ENCODE peak calls at places on chromosomes 4 and X, in five cellular contexts. C is heart right ventricle, W is HFF-Myc, V is HCT116, G is stomach. I is an unnamed sample.

GRCh38 chrX:24306430-24306829 is 7.4 kb downstream of the SUPT20HL2 start:
- DNase-seq in W (no peak), V (no peak), G (no peak), C (no peak), I (no peak)

GRCh38 chrX:123648028-123648810 is 84.6 kb downstream of the THOC2 start:
- DNase-seq in C (no peak), V (no peak), W (peak; percentile 5), G (peak; percentile 61), I (no peak)

GRCh38 chrX:36867143-36867542 is 141.0 kb upstream of the FAM47C start:
- DNase-seq in W (no peak), V (no peak), G (no peak), C (no peak), I (no peak)

GRCh38 chrX:120790118-120790517 is 85.5 kb downstream of the CT47B1 start:
- DNase-seq in G (peak; percentile 36), W (no peak), C (peak; percentile 40), V (peak; percentile 38), I (no peak)

GRCh38 chr4:168598191-168598590 is 101.3 kb downstream of the PALLD start:
- DNase-seq in W (no peak), G (no peak), V (no peak), C (peak; percentile 48), I (no peak)

GRCh38 chrX:66012094-66012534 is 27.8 kb downstream of the VSIG4 start:
- DNase-seq in C (no peak), V (no peak), G (peak; percentile 31), W (no peak), I (no peak)

GRCh38 chr4:5003372-5003857 is 15.8 kb downstream of the CYTL1 start:
- DNase-seq in G (peak; percentile 9), V (no peak), W (no peak), C (no peak), I (no peak)

GRCh38 chrX:22202251-22202650 is 70.5 kb upstream of the CBLL2 start:
- DNase-seq in G (no peak), W (no peak), V (no peak), C (no peak), I (no peak)

GRCh38 chr4:23373269-23373668 is 516.6 kb downstream of the PPARGC1A start:
- DNase-seq in G (peak; percentile 79), C (peak; percentile 71), W (no peak), V (no peak), I (no peak)

GRCh38 chrX:2391869-2392606 is 108.7 kb downstream of the DHRSX start:
- DNase-seq in C (no peak), G (no peak), V (peak; percentile 94), W (peak; percentile 65), I (no peak)

GRCh38 chrX:124028177-124028576 is 66.7 kb downstream of the STAG2 start:
- DNase-seq in W (no peak), V (no peak), G (no peak), C (no peak), I (no peak)

GRCh38 chrX:23062359-23062758 is 62.6 kb downstream of the DDX53 start:
- DNase-seq in G (no peak), C (no peak), V (no peak), W (no peak), I (no peak)

GRCh38 chrX:70026112-70026850 is 23.5 kb downstream of the AWAT2 start:
- DNase-seq in V (no peak), G (no peak), W (no peak), C (no peak), I (no peak)

GRCh38 chr4:142416711-142417275 is 429.3 kb downstream of the INPP4B start:
- DNase-seq in V (no peak), W (no peak), G (no peak), C (no peak), I (no peak)

GRCh38 chr4:11720292-11720691 is 291.6 kb upstream of the HS3ST1 start:
- DNase-seq in W (no peak), V (no peak), G (no peak), C (peak; percentile 7), I (no peak)

GRCh38 chr4:21543514-21543913 is 405.1 kb downstream of the KCNIP4 start:
- DNase-seq in W (no peak), G (no peak), V (no peak), C (no peak), I (no peak)

GRCh38 chrX:25941559-25942250 is 196.4 kb upstream of the MAGEB18 start:
- DNase-seq in W (no peak), G (no peak), V (no peak), C (no peak), I (no peak)

GRCh38 chr4:90171491-90171890 is 44.3 kb downstream of the CCSER1 start:
- DNase-seq in V (no peak), G (no peak), C (no peak), W (no peak), I (no peak)
- TF ChIP-seq CTCF in V (no peak), G (no peak), C (no peak), W (no peak), I (no peak)

DNA sequence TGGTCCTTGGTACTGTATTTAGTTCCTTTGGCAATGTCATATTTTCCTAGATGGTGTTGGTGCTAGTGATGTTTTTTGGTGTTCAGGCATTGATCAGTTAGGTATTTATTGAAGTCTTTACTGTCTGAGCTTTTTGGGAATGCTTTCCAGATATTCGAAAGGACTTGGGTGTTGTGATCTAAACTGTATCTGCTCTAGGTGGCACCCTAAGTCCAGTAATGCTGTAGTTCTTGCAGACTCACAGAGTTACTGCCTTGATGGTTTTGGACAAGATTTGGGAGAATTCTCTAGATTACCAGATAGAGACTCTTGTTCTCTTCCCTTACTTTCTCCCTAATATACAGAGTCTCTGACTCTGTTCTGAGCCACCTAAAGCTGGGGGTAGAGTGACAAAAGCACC is 513.6 kb upstream of the PITX2 start:
- DNase-seq in G (no peak), W (peak; percentile 20), C (no peak), V (peak; percentile 31), I (no peak)
- TF ChIP-seq CTCF in G (no peak), W (peak; percentile 24), C (no peak), V (no peak), I (peak; percentile 48)

DNA sequence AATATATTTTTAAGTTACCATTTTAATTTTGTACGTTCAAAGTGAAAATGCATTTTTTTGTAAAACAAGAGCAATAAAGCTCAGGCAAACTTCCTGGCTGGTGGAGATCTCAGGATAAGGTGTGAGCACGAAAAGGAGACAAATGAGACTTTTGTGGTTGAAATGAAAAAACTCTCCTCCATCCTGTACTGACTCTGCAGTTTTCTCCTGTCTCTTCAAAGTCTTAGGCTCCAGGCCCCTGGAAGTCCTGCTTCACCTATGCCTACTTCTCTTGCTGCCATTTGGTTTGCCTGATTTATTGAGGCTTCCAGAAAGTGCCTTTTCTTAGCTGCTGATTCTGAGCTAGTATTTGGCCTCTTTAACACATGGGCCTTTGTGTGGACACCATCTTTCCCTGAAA is 77.7 kb downstream of the MAML3 start:
- DNase-seq in G (no peak), C (no peak), W (no peak), V (no peak), I (no peak)
- TF ChIP-seq CTCF in G (no peak), C (no peak), W (no peak), V (no peak), I (no peak)

GRCh38 chr4:20428410-20429160 is 176.9 kb downstream of the SLIT2 start:
- DNase-seq in V (no peak), C (no peak), W (no peak), G (no peak), I (no peak)
- TF ChIP-seq CTCF in V (peak; percentile 12), C (peak; percentile 11), W (peak; percentile 10), G (no peak), I (peak; percentile 57)

GRCh38 chr4:173418636-173419035 is 19.7 kb upstream of the SCRG1 start:
- DNase-seq in W (no peak), G (no peak), V (no peak), C (no peak), I (no peak)

GRCh38 chr4:173415885-173416658 is 17.2 kb upstream of the SCRG1 start:
- DNase-seq in C (no peak), V (no peak), G (peak; percentile 39), W (no peak), I (no peak)

GRCh38 chr4:173417833-173418232 is 18.9 kb upstream of the SCRG1 start:
- DNase-seq in W (no peak), C (no peak), G (no peak), V (no peak), I (no peak)

GRCh38 chr4:173420821-173421220 is 21.9 kb upstream of the SCRG1 start:
- DNase-seq in W (no peak), G (no peak), C (no peak), V (no peak), I (no peak)

DNA sequence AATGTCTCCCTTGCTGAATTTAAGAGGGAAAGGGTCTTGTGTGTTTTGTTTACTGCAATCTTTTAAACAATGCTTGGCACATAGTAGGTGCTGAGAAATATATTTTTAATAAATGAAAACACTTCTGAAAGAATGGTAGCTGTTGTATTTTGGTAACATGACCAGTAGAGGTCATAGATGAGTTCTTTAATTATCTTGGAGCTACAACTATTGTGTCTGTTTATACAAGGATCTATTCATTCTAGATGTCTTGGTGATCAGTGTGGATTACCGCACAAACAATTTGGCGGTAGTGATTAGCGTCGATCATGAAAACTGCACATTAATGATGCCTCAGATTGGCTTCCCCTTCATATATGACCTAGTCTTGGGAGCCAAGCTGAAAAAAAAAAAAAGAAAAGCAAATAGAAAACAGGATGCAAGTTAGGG is 21.4 kb upstream of the SCRG1 start:
- DNase-seq in G (no peak), C (no peak), W (no peak), V (peak; percentile 12), I (no peak)
- TF ChIP-seq CTCF in G (peak; percentile 45), C (peak; percentile 65), W (peak; percentile 16), V (peak; percentile 31), I (peak; percentile 61)

GRCh38 chr4:111778543-111778942 is 366.7 kb upstream of the FAM241A start:
- DNase-seq in G (no peak), C (no peak), W (no peak), V (peak; percentile 15), I (no peak)
- TF ChIP-seq CTCF in G (no peak), C (no peak), W (peak; percentile 33), V (peak; percentile 30), I (no peak)

I was measured in osteocyte.